ENCODE peak calls at places on chromosomes 12 and 14, in six cellular contexts. N is LoVo, O is hepatic stellate cell, K is progenitor cell of endocrine pancreas, X is aorta, V is astrocyte of the cerebellum. J is an unnamed sample.

GRCh38 chr12:63899396-63899795 is 54.9 kb downstream of the SRGAP1 start:
- DNase-seq in N (peak), O (no peak), V (no peak), K (no peak), X (no peak), J (no peak)

GRCh38 chr14:105151838-105152793 is 16.5 kb downstream of the JAG2 start:
- DNase-seq in O (peak), K (no peak), X (peak), V (no peak), N (no peak), J (no peak)

GRCh38 chr14:63922696-63923421 is 70.1 kb downstream of the SYNE2 start:
- DNase-seq in N (peak), K (no peak), V (no peak), X (no peak), O (no peak), J (no peak)

GRCh38 chr14:83757896-83758295 is 1772.0 kb upstream of the FLRT2 start:
- DNase-seq in K (no peak), X (no peak), N (no peak), O (no peak), V (no peak), J (no peak)

GRCh38 chr12:51873251-51873994 is 14.5 kb upstream of the ANKRD33 start:
- DNase-seq in O (no peak), K (no peak), X (peak), V (no peak), N (no peak), J (no peak)

GRCh38 chr12:47863985-47864384 is 40.8 kb downstream of the VDR start:
- DNase-seq in N (no peak), V (no peak), O (no peak), K (no peak), X (no peak), J (no peak)

GRCh38 chr12:49358548-49359141 is 8.6 kb upstream of the SPATS2 start:
- DNase-seq in V (peak), X (no peak), N (peak), O (no peak), K (no peak), J (peak)

GRCh38 chr14:65260786-65261185 is 151.7 kb upstream of the FUT8 start:
- DNase-seq in N (no peak), O (no peak), K (no peak), V (no peak), X (no peak), J (no peak)

GRCh38 chr14:28101992-28102391 is 664.6 kb upstream of the FOXG1 start:
- DNase-seq in K (no peak), V (no peak), N (no peak), O (no peak), X (no peak), J (peak)

GRCh38 chr12:91432079-91432478 is 249.5 kb upstream of the DCN start:
- DNase-seq in N (no peak), X (no peak), K (no peak), V (peak), O (no peak), J (no peak)

GRCh38 chr12:81259360-81259759 is 181.5 kb downstream of the ACSS3 start:
- DNase-seq in N (no peak), X (no peak), V (no peak), K (no peak), O (no peak), J (no peak)

GRCh38 chr14:90675399-90675798 is 140.8 kb downstream of the TTC7B start:
- DNase-seq in K (no peak), X (peak), N (no peak), V (no peak), O (peak), J (no peak)

GRCh38 chr12:613996-614726 is 49.1 kb downstream of the NINJ2 start:
- DNase-seq in V (no peak), N (no peak), K (no peak), X (no peak), O (no peak), J (no peak)

GRCh38 chr12:117048585-117048904 is 50.7 kb downstream of the TESC start:
- DNase-seq in X (no peak), N (no peak), V (no peak), K (no peak), O (no peak), J (no peak)

GRCh38 chr14:64685364-64686130 is 18.7 kb upstream of the PLEKHG3 start:
- DNase-seq in X (no peak), V (no peak), O (no peak), N (no peak), K (no peak), J (no peak)

GRCh38 chr12:73984552-73984951 is 553.1 kb upstream of the ATXN7L3B start:
- DNase-seq in N (no peak), V (no peak), K (no peak), O (no peak), X (no peak), J (no peak)

GRCh38 chr12:70849265-70849960 is 71.1 kb downstream of the PTPRR start:
- DNase-seq in N (peak), O (no peak), X (no peak), K (no peak), V (peak), J (no peak)

GRCh38 chr12:110079477-110080400 is 31.4 kb upstream of the C12orf76 start:
- DNase-seq in O (peak), N (no peak), V (no peak), X (no peak), K (no peak), J (peak)

GRCh38 chr14:39773387-39773786 is 341.2 kb upstream of the FBXO33 start:
- DNase-seq in O (no peak), N (no peak), X (no peak), K (no peak), V (peak), J (no peak)

GRCh38 chr12:69994593-69995222 is 169.7 kb downstream of the MYRFL start:
- DNase-seq in N (peak), V (no peak), X (no peak), O (no peak), K (no peak), J (no peak)

GRCh38 chr14:23020143-23021128 is 10.5 kb upstream of the C14orf93 start:
- DNase-seq in K (no peak), O (no peak), X (no peak), N (no peak), V (no peak), J (no peak)

GRCh38 chr12:18139989-18140596 is 50.1 kb upstream of the RERGL start:
- DNase-seq in V (peak), O (no peak), N (peak), X (no peak), K (no peak), J (no peak)

GRCh38 chr14:88411039-88411438 is 25.6 kb downstream of the SPATA7 start:
- DNase-seq in N (peak), O (no peak), X (no peak), K (no peak), V (no peak), J (no peak)

GRCh38 chr12:132502149-132502881 is 12.4 kb downstream of the FBRSL1 start:
- DNase-seq in K (no peak), N (no peak), V (no peak), X (no peak), O (no peak), J (no peak)

GRCh38 chr12:122022393-122023338 is 982 bp downstream of the BCL7A start:
- DNase-seq in O (peak), N (peak), K (peak), V (no peak), X (no peak), J (no peak)

GRCh38 chr12:113876160-113876559 is 90.0 kb downstream of the RBM19 start:
- DNase-seq in X (no peak), V (no peak), N (no peak), K (no peak), O (no peak), J (no peak)

GRCh38 chr14:105492966-105493871 is 2.2 kb downstream of the TEDC1 start:
- DNase-seq in N (no peak), O (no peak), V (no peak), X (peak), K (no peak), J (no peak)

GRCh38 chr14:25308244-25308643 is 258.3 kb upstream of the STXBP6 start:
- DNase-seq in V (no peak), X (no peak), K (no peak), N (no peak), O (no peak), J (no peak)

GRCh38 chr14:59215353-59215752 is 26.9 kb downstream of the DAAM1 start:
- DNase-seq in O (no peak), N (no peak), X (peak), K (peak), V (peak), J (peak)

GRCh38 chr14:76919811-76920571 is 93.8 kb downstream of the LRRC74A start:
- DNase-seq in N (no peak), K (no peak), X (no peak), V (no peak), O (peak), J (peak)

GRCh38 chr14:55707365-55707804 is 127.4 kb downstream of the KTN1 start:
- DNase-seq in O (no peak), N (peak), X (no peak), K (no peak), V (peak), J (peak)

GRCh38 chr14:69335421-69335820 is 62.7 kb downstream of the ERH start:
- DNase-seq in K (no peak), O (no peak), X (no peak), N (no peak), V (peak), J (no peak)

GRCh38 chr12:7079826-7080125 is 12.5 kb downstream of the C1R start:
- DNase-seq in V (no peak), K (no peak), X (no peak), O (peak), N (no peak), J (no peak)

GRCh38 chr14:24630087-24630871 is 3.7 kb downstream of the GZMB start:
- DNase-seq in X (no peak), O (no peak), K (no peak), N (no peak), V (no peak), J (no peak)

GRCh38 chr14:73266317-73266716 is 29.0 kb downstream of the PAPLN start:
- DNase-seq in X (no peak), V (no peak), O (no peak), K (no peak), N (no peak), J (no peak)

GRCh38 chr12:1605129-1606020 is 11.0 kb upstream of the FBXL14 start:
- DNase-seq in O (peak), V (peak), K (peak), X (peak), N (peak), J (peak)

GRCh38 chr12:31482816-31483215 is 108.1 kb downstream of the DENND5B start:
- DNase-seq in O (no peak), K (no peak), V (no peak), X (no peak), N (no peak), J (no peak)

GRCh38 chr12:38540156-38540555 is 223.6 kb downstream of the ALG10B start:
- DNase-seq in V (no peak), K (no peak), X (no peak), O (no peak), N (no peak), J (no peak)

J was measured in NCI-H2029 treated with DMSO at 0.1 percent for 48 hours.